ENCODE peak calls at places on chromosomes 2 and 18, in four cellular contexts. Z is GM04504, W is esophagus muscularis mucosa, J is osteocyte. M is an unnamed sample.

GRCh38 chr2:239239607-239240479 is 161.0 kb downstream of the HDAC4 start:
- DNase-seq in Z (no peak), W (no peak), J (peak; percentile 78), M (no peak)

GRCh38 chr2:108169982-108170625 is 69.7 kb upstream of the SULT1C3 start:
- DNase-seq in Z (no peak), W (no peak), J (no peak), M (no peak)

GRCh38 chr18:3323900-3324299 is 62.0 kb downstream of the MYL12B start:
- DNase-seq in Z (no peak), W (peak; percentile 10), J (no peak), M (no peak)

GRCh38 chr2:239950144-239950920 is 74.8 kb downstream of the NDUFA10 start:
- DNase-seq in Z (no peak), W (no peak), J (no peak), M (no peak)

GRCh38 chr18:998976-999375 is 94.3 kb downstream of the ADCYAP1 start:
- DNase-seq in Z (no peak), W (no peak), J (no peak), M (no peak)

GRCh38 chr2:104853401-104853925 is 452 bp upstream of the POU3F3 start:
- DNase-seq in Z (no peak), W (no peak), J (no peak), M (no peak)

GRCh38 chr2:23497063-23497462 is 112.1 kb downstream of the KLHL29 start:
- DNase-seq in Z (no peak), W (no peak), J (no peak), M (no peak)

GRCh38 chr18:34514238-34514637 is 195.9 kb upstream of the DTNA start:
- DNase-seq in Z (no peak), W (no peak), J (no peak), M (no peak)

GRCh38 chr2:215931256-215931903 is 82.0 kb downstream of the MREG start:
- DNase-seq in Z (peak; percentile 58), W (no peak), J (peak; percentile 85), M (peak; percentile 32)

GRCh38 chr2:72561621-72562318 is 264.1 kb downstream of the EXOC6B start:
- DNase-seq in Z (no peak), W (no peak), J (no peak), M (peak; percentile 11)

GRCh38 chr18:10518595-10519273 is 7.1 kb upstream of the NAPG start:
- DNase-seq in Z (no peak), W (no peak), J (no peak), M (no peak)

GRCh38 chr2:97726311-97727064 is 13.1 kb downstream of the ZAP70 start:
- DNase-seq in Z (peak; percentile 48), W (no peak), J (no peak), M (no peak)

GRCh38 chr18:21853972-21854563 is 113.5 kb downstream of the MIB1 start:
- DNase-seq in Z (no peak), W (no peak), J (no peak), M (no peak)